ENCODE peak calls at places on chromosomes 6 and 20, in ten cellular contexts. O is prostate gland, S is lower leg skin, P is body of pancreas, T is heart left ventricle, X is IMR-90, C is transverse colon, Q is testis, J is H54, D is ovary. B is an unnamed sample.

GRCh38 chr20:61934716-61935530 is 130.8 kb downstream of the TAF4 start:
- DNase-seq in O (no peak), S (peak; percentile 61), P (no peak), T (no peak), X (peak; percentile 46), C (no peak), Q (no peak), J (no peak), D (peak; percentile 7), B (no peak)

GRCh38 chr6:24910331-24910849 is 25.4 kb downstream of the RIPOR2 start:
- DNase-seq in O (peak; percentile 16), S (no peak), P (no peak), T (peak; percentile 33), X (no peak), C (no peak), Q (no peak), J (no peak), D (peak; percentile 54), B (no peak)

GRCh38 chr20:46255440-46256104 is 52.7 kb downstream of the CDH22 start:
- DNase-seq in O (peak; percentile 79), S (peak; percentile 93), P (peak; percentile 82), T (peak; percentile 81), X (no peak), C (peak; percentile 87), Q (peak; percentile 88), J (peak; percentile 70), D (peak; percentile 84), B (peak; percentile 87)

GRCh38 chr6:7201732-7202541 is 94.2 kb downstream of the RREB1 start:
- DNase-seq in O (no peak), S (no peak), P (no peak), T (peak; percentile 77), X (no peak), C (peak; percentile 65), Q (peak; percentile 43), J (no peak), D (no peak), B (peak; percentile 75)

GRCh38 chr6:140462495-140463311 is 1088.3 kb upstream of the CITED2 start:
- DNase-seq in O (peak; percentile 66), S (no peak), P (peak; percentile 23), T (no peak), X (peak; percentile 53), C (peak; percentile 8), Q (no peak), J (no peak), D (no peak), B (no peak)

GRCh38 chr20:32470025-32470861 is 112.1 kb downstream of the ASXL1 start:
- DNase-seq in O (no peak), S (no peak), P (peak; percentile 25), T (peak; percentile 72), X (peak; percentile 70), C (peak; percentile 53), Q (no peak), J (no peak), D (peak; percentile 52), B (peak; percentile 66)

GRCh38 chr6:156590482-156590881 is 186.7 kb upstream of the ARID1B start:
- DNase-seq in O (no peak), S (no peak), P (no peak), T (no peak), X (no peak), C (no peak), Q (no peak), J (no peak), D (no peak), B (no peak)

GRCh38 chr6:134201716-134202115 is 116.2 kb downstream of the SGK1 start:
- DNase-seq in O (no peak), S (no peak), P (no peak), T (no peak), X (no peak), C (no peak), Q (no peak), J (no peak), D (no peak), B (no peak)

GRCh38 chr6:73085362-73085975 is 139.8 kb downstream of the KHDC1L start:
- DNase-seq in O (no peak), S (no peak), P (no peak), T (no peak), X (peak; percentile 16), C (no peak), Q (no peak), J (no peak), D (no peak), B (no peak)

DNA sequence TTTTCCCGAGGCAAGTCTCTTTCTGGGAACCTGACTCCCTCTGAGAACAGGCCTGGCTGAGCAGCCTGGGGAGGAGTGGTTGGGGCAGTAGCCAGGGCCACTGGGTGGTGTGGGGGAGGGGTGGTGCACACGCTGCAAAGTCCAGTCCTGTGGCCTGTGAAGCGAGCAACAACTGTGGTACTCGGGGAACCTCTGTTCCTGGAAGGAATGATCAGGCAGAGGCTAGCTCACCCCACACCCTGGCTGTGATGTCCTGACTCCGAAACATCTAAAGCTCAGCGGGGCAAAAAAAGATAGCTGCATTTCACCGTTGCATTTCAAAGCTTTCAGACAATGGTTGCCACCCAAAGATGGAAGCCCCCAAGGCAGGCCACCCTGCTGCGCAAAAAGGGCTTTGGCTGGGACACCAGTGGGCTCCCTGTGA is 25.5 kb downstream of the PCK1 start:
- DNase-seq in O (no peak), S (no peak), P (no peak), T (no peak), X (no peak), C (peak; percentile 85), Q (no peak), J (no peak), D (no peak), B (no peak)
- TF ChIP-seq POLR2A in O (no peak), S (no peak), P (no peak), T (no peak), X (no peak), C (no peak), Q (no peak), J (no peak), D (no peak), B (no peak)

GRCh38 chr20:63739129-63740069 is at the start of gene SLC2A4RG:
- DNase-seq in O (peak; percentile 71), S (peak; percentile 93), P (peak; percentile 81), T (peak; percentile 91), X (peak; percentile 62), C (peak; percentile 87), Q (peak; percentile 78), J (peak; percentile 97), D (peak; percentile 90), B (peak; percentile 80)

GRCh38 chr20:63740070-63740500 is 509 bp downstream of the SLC2A4RG start:
- DNase-seq in O (no peak), S (peak; percentile 87), P (peak; percentile 49), T (peak; percentile 67), X (peak; percentile 7), C (peak; percentile 52), Q (no peak), J (peak; percentile 76), D (peak; percentile 80), B (peak; percentile 60)

GRCh38 chr20:63741676-63742380 is 2.3 kb downstream of the SLC2A4RG start:
- DNase-seq in O (no peak), S (peak; percentile 87), P (peak; percentile 12), T (no peak), X (no peak), C (no peak), Q (no peak), J (no peak), D (peak; percentile 65), B (peak; percentile 11)

GRCh38 chr20:63741354-63741675 is 1.7 kb downstream of the SLC2A4RG start:
- DNase-seq in O (no peak), S (no peak), P (no peak), T (no peak), X (no peak), C (no peak), Q (no peak), J (no peak), D (peak; percentile 62), B (no peak)

DNA sequence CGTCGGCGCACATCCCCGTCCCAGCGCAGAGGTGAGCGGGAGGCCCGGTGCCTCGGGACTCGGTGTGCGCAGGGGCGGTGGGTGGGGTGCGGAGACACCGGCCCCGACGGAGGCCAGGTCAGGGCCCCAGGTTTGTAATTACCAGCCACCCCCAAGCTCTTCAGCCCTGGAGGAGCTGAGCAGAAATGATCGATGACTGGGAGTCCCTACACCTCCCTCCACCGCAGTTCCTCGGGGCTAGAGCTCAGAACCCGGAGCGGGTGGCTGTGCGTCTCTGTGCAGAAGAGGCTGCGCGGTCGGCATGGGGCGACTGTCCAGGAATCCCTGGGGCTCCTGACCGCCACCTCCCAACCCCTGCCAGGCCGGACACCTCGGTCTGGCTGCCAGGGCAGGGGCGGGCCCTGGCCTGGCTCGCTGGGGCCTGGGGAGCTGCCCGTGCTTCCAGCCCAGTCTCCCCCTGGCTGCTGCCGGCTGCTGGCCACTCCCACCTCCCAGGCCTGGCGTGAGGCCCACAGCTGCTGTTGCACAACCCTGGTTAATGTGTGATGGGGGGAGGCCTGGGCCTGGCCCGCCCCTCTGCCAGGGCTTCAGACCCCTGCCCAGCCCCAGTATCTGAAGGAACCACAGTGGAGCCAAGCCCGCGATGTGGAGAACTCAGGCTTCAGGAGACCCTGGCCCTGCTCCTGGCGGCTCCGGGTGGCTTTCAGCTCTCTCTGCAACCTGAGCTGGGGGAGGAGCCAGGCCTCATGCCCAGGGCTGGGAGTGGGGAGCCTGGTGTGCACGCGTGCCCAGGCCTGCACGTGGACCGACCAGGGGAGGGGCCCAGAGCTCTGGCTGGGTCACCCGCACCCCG is 1.2 kb downstream of the SLC2A4RG start:
- DNase-seq in O (peak; percentile 95), S (peak; percentile 99), P (peak; percentile 96), T (peak; percentile 95), X (peak; percentile 86), C (peak; percentile 93), Q (peak; percentile 93), J (peak; percentile 98), D (peak; percentile 98), B (peak; percentile 95)
- TF ChIP-seq POLR2A in O (peak; percentile 71), S (no peak), P (peak; percentile 76), T (no peak), X (no peak), C (peak; percentile 54), Q (no peak), J (peak; percentile 63), D (peak; percentile 11), B (peak; percentile 81)

DNA sequence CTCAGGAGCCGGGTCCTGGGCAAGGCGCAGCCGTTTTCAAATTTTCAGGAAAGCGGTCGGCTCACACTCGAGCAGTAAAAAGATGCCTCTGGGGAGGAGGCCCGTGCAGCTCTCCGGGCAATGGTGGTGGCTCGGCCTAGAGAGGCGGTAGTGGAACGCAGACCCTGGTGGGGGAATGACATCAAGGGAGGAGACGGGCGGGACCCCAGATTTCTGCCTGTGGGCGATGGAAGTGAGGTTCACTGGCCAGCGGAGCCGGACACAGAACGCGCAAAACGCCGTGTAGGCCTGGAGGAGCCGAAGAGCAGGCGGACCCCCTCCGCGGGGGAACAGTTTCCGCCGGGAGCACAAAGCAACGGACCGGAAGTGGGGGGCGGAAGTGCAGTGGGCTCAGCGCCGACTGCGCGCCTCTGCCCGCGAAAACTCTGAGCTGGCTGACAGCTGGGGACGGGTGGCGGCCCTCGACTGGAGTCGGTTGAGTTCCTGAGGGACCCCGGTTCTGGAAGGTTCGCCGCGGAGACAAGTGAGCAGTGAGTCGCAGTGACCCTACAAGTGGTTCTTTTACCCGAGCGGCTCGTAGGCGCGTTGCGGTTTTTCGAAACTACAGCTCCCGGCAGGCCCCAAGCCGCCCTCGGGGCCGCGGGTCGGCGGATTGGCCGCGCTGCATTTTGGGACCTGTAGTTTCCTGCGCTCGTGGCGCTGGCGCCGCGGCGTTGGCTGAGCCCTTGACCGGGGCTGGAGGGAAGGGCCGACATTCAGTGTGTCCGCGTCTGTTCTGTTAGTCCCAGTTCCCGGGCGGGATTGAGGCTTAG is at the start of gene RTEL1:
- DNase-seq in O (peak; percentile 88), S (peak; percentile 98), P (peak; percentile 90), T (peak; percentile 95), X (peak; percentile 91), C (peak; percentile 93), Q (peak; percentile 95), J (peak; percentile 99), D (peak; percentile 94), B (peak; percentile 92)
- TF ChIP-seq POLR2A in O (no peak), S (no peak), P (peak; percentile 57), T (no peak), X (no peak), C (peak; percentile 42), Q (no peak), J (peak; percentile 63), D (peak; percentile 60), B (peak; percentile 21)

GRCh38 chr6:42452171-42453026 is 673 bp upstream of the TRERF1 start:
- DNase-seq in O (peak; percentile 72), S (peak; percentile 95), P (peak; percentile 66), T (peak; percentile 76), X (peak; percentile 76), C (peak; percentile 80), Q (peak; percentile 84), J (peak; percentile 45), D (peak; percentile 79), B (peak; percentile 82)
- TF ChIP-seq POLR2A in O (peak; percentile 56), S (no peak), P (peak; percentile 55), T (no peak), X (peak; percentile 31), C (peak; percentile 54), Q (no peak), J (peak; percentile 56), D (no peak), B (peak; percentile 43)